ENCODE peak calls at places on chromosomes 11 and 22, in eight cellular contexts. One of them, this sample, is unnamed.

GRCh38 chr11:134532176-134532920 is 120.3 kb upstream of the B3GAT1 start:
- DNase-seq in tibial nerve: no peak
- DNase-seq in effector memory CD4-positive, alpha-beta T cell: no peak
- DNase-seq in A549: no peak
- DNase-seq in spleen: peak
- DNase-seq in CD8-positive, alpha-beta memory T cell: no peak
- DNase-seq in CD8-positive, alpha-beta T cell: peak
- DNase-seq in fibroblast of lung: no peak
- DNase-seq in this sample: no peak

GRCh38 chr11:134800130-134800529 is 388.1 kb upstream of the B3GAT1 start:
- DNase-seq in tibial nerve: no peak
- DNase-seq in effector memory CD4-positive, alpha-beta T cell: no peak
- DNase-seq in A549: no peak
- DNase-seq in spleen: no peak
- DNase-seq in CD8-positive, alpha-beta memory T cell: no peak
- DNase-seq in CD8-positive, alpha-beta T cell: no peak
- DNase-seq in fibroblast of lung: no peak
- DNase-seq in this sample: no peak

GRCh38 chr22:32926600-32926999 is 125.1 kb downstream of the TIMP3 start:
- DNase-seq in tibial nerve: peak
- DNase-seq in effector memory CD4-positive, alpha-beta T cell: no peak
- DNase-seq in A549: peak
- DNase-seq in spleen: no peak
- DNase-seq in CD8-positive, alpha-beta memory T cell: no peak
- DNase-seq in CD8-positive, alpha-beta T cell: no peak
- DNase-seq in fibroblast of lung: peak
- DNase-seq in this sample: no peak

GRCh38 chr22:24271406-24271760 is 752 bp downstream of the SPECC1L start:
- DNase-seq in tibial nerve: peak
- DNase-seq in effector memory CD4-positive, alpha-beta T cell: no peak
- DNase-seq in A549: peak
- DNase-seq in spleen: no peak
- DNase-seq in CD8-positive, alpha-beta memory T cell: no peak
- DNase-seq in CD8-positive, alpha-beta T cell: no peak
- DNase-seq in fibroblast of lung: peak
- DNase-seq in this sample: no peak

GRCh38 chr22:50469377-50470305 is 5.2 kb downstream of the SBF1 start:
- DNase-seq in tibial nerve: peak
- DNase-seq in effector memory CD4-positive, alpha-beta T cell: peak
- DNase-seq in A549: no peak
- DNase-seq in spleen: peak
- DNase-seq in CD8-positive, alpha-beta memory T cell: peak
- DNase-seq in CD8-positive, alpha-beta T cell: peak
- DNase-seq in fibroblast of lung: peak
- DNase-seq in this sample: no peak

GRCh38 chr11:19777342-19778102 is 64.9 kb downstream of the NAV2 start:
- DNase-seq in tibial nerve: no peak
- DNase-seq in effector memory CD4-positive, alpha-beta T cell: no peak
- DNase-seq in A549: peak
- DNase-seq in spleen: no peak
- DNase-seq in CD8-positive, alpha-beta memory T cell: no peak
- DNase-seq in CD8-positive, alpha-beta T cell: no peak
- DNase-seq in fibroblast of lung: peak
- DNase-seq in this sample: no peak

GRCh38 chr11:126265801-126266200 is 2.9 kb downstream of the SRPRA start:
- DNase-seq in tibial nerve: no peak
- DNase-seq in effector memory CD4-positive, alpha-beta T cell: no peak
- DNase-seq in A549: peak
- DNase-seq in spleen: no peak
- DNase-seq in CD8-positive, alpha-beta memory T cell: no peak
- DNase-seq in CD8-positive, alpha-beta T cell: no peak
- DNase-seq in fibroblast of lung: peak
- DNase-seq in this sample: no peak

GRCh38 chr11:46907606-46908005 is 10.7 kb downstream of the LRP4 start:
- DNase-seq in tibial nerve: no peak
- DNase-seq in effector memory CD4-positive, alpha-beta T cell: no peak
- DNase-seq in A549: no peak
- DNase-seq in spleen: no peak
- DNase-seq in CD8-positive, alpha-beta memory T cell: no peak
- DNase-seq in CD8-positive, alpha-beta T cell: no peak
- DNase-seq in fibroblast of lung: no peak
- DNase-seq in this sample: no peak

GRCh38 chr11:36619502-36619901 is 21.5 kb upstream of the RAG2 start:
- DNase-seq in tibial nerve: no peak
- DNase-seq in effector memory CD4-positive, alpha-beta T cell: no peak
- DNase-seq in A549: no peak
- DNase-seq in spleen: no peak
- DNase-seq in CD8-positive, alpha-beta memory T cell: no peak
- DNase-seq in CD8-positive, alpha-beta T cell: no peak
- DNase-seq in fibroblast of lung: no peak
- DNase-seq in this sample: no peak

GRCh38 chr22:39545310-39546063 is 12.9 kb upstream of the RPS19BP1 start:
- DNase-seq in tibial nerve: no peak
- DNase-seq in effector memory CD4-positive, alpha-beta T cell: peak
- DNase-seq in A549: no peak
- DNase-seq in spleen: no peak
- DNase-seq in CD8-positive, alpha-beta memory T cell: peak
- DNase-seq in CD8-positive, alpha-beta T cell: peak
- DNase-seq in fibroblast of lung: peak
- DNase-seq in this sample: no peak

GRCh38 chr11:112886707-112887370 is 74.4 kb upstream of the NCAM1 start:
- DNase-seq in tibial nerve: no peak
- DNase-seq in effector memory CD4-positive, alpha-beta T cell: no peak
- DNase-seq in A549: no peak
- DNase-seq in spleen: no peak
- DNase-seq in CD8-positive, alpha-beta memory T cell: no peak
- DNase-seq in CD8-positive, alpha-beta T cell: no peak
- DNase-seq in fibroblast of lung: no peak
- DNase-seq in this sample: no peak

GRCh38 chr11:76141901-76142300 is 64.4 kb downstream of the WNT11 start:
- DNase-seq in tibial nerve: no peak
- DNase-seq in effector memory CD4-positive, alpha-beta T cell: no peak
- DNase-seq in A549: no peak
- DNase-seq in spleen: no peak
- DNase-seq in CD8-positive, alpha-beta memory T cell: no peak
- DNase-seq in CD8-positive, alpha-beta T cell: no peak
- DNase-seq in fibroblast of lung: no peak
- DNase-seq in this sample: no peak

GRCh38 chr22:24413726-24414385 is 13.5 kb upstream of the ADORA2A start:
- DNase-seq in tibial nerve: no peak
- DNase-seq in effector memory CD4-positive, alpha-beta T cell: no peak
- DNase-seq in A549: no peak
- DNase-seq in spleen: no peak
- DNase-seq in CD8-positive, alpha-beta memory T cell: no peak
- DNase-seq in CD8-positive, alpha-beta T cell: no peak
- DNase-seq in fibroblast of lung: no peak
- DNase-seq in this sample: no peak

GRCh38 chr11:95576149-95576851 is 213.3 kb downstream of the FAM76B start:
- DNase-seq in tibial nerve: no peak
- DNase-seq in effector memory CD4-positive, alpha-beta T cell: no peak
- DNase-seq in A549: no peak
- DNase-seq in spleen: no peak
- DNase-seq in CD8-positive, alpha-beta memory T cell: no peak
- DNase-seq in CD8-positive, alpha-beta T cell: no peak
- DNase-seq in fibroblast of lung: peak
- DNase-seq in this sample: no peak

GRCh38 chr11:110430267-110431211 is 791 bp downstream of the FDX1 start:
- DNase-seq in tibial nerve: no peak
- DNase-seq in effector memory CD4-positive, alpha-beta T cell: no peak
- DNase-seq in A549: no peak
- DNase-seq in spleen: no peak
- DNase-seq in CD8-positive, alpha-beta memory T cell: peak
- DNase-seq in CD8-positive, alpha-beta T cell: peak
- DNase-seq in fibroblast of lung: peak
- DNase-seq in this sample: peak

GRCh38 chr11:134592391-134592990 is 180.4 kb upstream of the B3GAT1 start:
- DNase-seq in tibial nerve: no peak
- DNase-seq in effector memory CD4-positive, alpha-beta T cell: no peak
- DNase-seq in A549: peak
- DNase-seq in spleen: no peak
- DNase-seq in CD8-positive, alpha-beta memory T cell: peak
- DNase-seq in CD8-positive, alpha-beta T cell: peak
- DNase-seq in fibroblast of lung: no peak
- DNase-seq in this sample: no peak

GRCh38 chr11:3825473-3826154 is 15.1 kb downstream of the RHOG start:
- DNase-seq in tibial nerve: no peak
- DNase-seq in effector memory CD4-positive, alpha-beta T cell: no peak
- DNase-seq in A549: no peak
- DNase-seq in spleen: peak
- DNase-seq in CD8-positive, alpha-beta memory T cell: no peak
- DNase-seq in CD8-positive, alpha-beta T cell: no peak
- DNase-seq in fibroblast of lung: no peak
- DNase-seq in this sample: no peak

GRCh38 chr11:64935634-64936081 is at the start of gene GPHA2:
- DNase-seq in tibial nerve: no peak
- DNase-seq in effector memory CD4-positive, alpha-beta T cell: no peak
- DNase-seq in A549: no peak
- DNase-seq in spleen: no peak
- DNase-seq in CD8-positive, alpha-beta memory T cell: no peak
- DNase-seq in CD8-positive, alpha-beta T cell: no peak
- DNase-seq in fibroblast of lung: peak
- DNase-seq in this sample: no peak

DNA sequence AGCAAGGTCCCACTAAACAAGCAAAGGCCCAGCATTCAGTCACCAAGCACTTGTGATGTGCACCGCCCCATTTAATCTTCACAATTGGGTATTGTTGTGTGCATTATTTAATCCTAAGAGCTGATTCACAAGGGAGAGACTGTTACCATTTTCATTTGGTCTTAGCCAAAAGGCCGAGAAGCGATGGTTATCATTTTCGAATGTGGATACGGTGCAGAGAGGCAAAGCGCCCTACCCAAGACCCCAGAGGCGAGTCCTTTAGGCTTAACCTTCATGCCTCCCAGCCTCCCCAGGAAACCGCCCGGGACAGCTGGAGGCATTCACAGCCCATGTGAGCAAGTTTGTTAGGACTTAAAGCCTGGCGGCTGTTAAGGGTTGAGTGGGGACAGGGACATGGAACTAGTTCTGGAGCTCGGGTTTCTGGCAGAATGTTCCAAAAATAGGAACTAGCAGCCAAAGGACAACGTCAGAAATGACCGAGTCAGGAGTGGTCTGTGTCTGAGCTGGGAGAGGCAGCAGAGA is 13.0 kb upstream of the UPK3A start:
- DNase-seq in tibial nerve: peak
- DNase-seq in effector memory CD4-positive, alpha-beta T cell: no peak
- DNase-seq in A549: no peak
- DNase-seq in spleen: no peak
- DNase-seq in CD8-positive, alpha-beta memory T cell: no peak
- DNase-seq in CD8-positive, alpha-beta T cell: no peak
- DNase-seq in fibroblast of lung: peak
- DNase-seq in this sample: no peak
- H3K27ac ChIP-seq in tibial nerve: no peak
- H3K27ac ChIP-seq in effector memory CD4-positive, alpha-beta T cell: no peak
- H3K27ac ChIP-seq in A549: no peak
- H3K27ac ChIP-seq in spleen: peak
- H3K27ac ChIP-seq in CD8-positive, alpha-beta memory T cell: no peak
- H3K27ac ChIP-seq in CD8-positive, alpha-beta T cell: no peak
- H3K27ac ChIP-seq in fibroblast of lung: no peak
- H3K27ac ChIP-seq in this sample: peak

GRCh38 chr11:121067453-121067852 is 33.6 kb upstream of the TECTA start:
- DNase-seq in tibial nerve: no peak
- DNase-seq in effector memory CD4-positive, alpha-beta T cell: no peak
- DNase-seq in A549: peak
- DNase-seq in spleen: no peak
- DNase-seq in CD8-positive, alpha-beta memory T cell: no peak
- DNase-seq in CD8-positive, alpha-beta T cell: no peak
- DNase-seq in fibroblast of lung: peak
- DNase-seq in this sample: no peak

GRCh38 chr11:121068787-121069186 is 32.3 kb upstream of the TECTA start:
- DNase-seq in tibial nerve: no peak
- DNase-seq in effector memory CD4-positive, alpha-beta T cell: no peak
- DNase-seq in A549: no peak
- DNase-seq in spleen: no peak
- DNase-seq in CD8-positive, alpha-beta memory T cell: no peak
- DNase-seq in CD8-positive, alpha-beta T cell: no peak
- DNase-seq in fibroblast of lung: no peak
- DNase-seq in this sample: no peak

GRCh38 chr11:121070951-121071350 is 30.1 kb upstream of the TECTA start:
- DNase-seq in tibial nerve: no peak
- DNase-seq in effector memory CD4-positive, alpha-beta T cell: no peak
- DNase-seq in A549: no peak
- DNase-seq in spleen: no peak
- DNase-seq in CD8-positive, alpha-beta memory T cell: no peak
- DNase-seq in CD8-positive, alpha-beta T cell: no peak
- DNase-seq in fibroblast of lung: peak
- DNase-seq in this sample: no peak

GRCh38 chr11:121067912-121068652 is 33.0 kb upstream of the TECTA start:
- DNase-seq in tibial nerve: no peak
- DNase-seq in effector memory CD4-positive, alpha-beta T cell: no peak
- DNase-seq in A549: no peak
- DNase-seq in spleen: no peak
- DNase-seq in CD8-positive, alpha-beta memory T cell: no peak
- DNase-seq in CD8-positive, alpha-beta T cell: no peak
- DNase-seq in fibroblast of lung: peak
- DNase-seq in this sample: no peak

GRCh38 chr11:121071456-121072236 is 29.4 kb upstream of the TECTA start:
- DNase-seq in tibial nerve: no peak
- DNase-seq in effector memory CD4-positive, alpha-beta T cell: no peak
- DNase-seq in A549: no peak
- DNase-seq in spleen: no peak
- DNase-seq in CD8-positive, alpha-beta memory T cell: no peak
- DNase-seq in CD8-positive, alpha-beta T cell: no peak
- DNase-seq in fibroblast of lung: no peak
- DNase-seq in this sample: no peak
- H3K27ac ChIP-seq in tibial nerve: no peak
- H3K27ac ChIP-seq in effector memory CD4-positive, alpha-beta T cell: no peak
- H3K27ac ChIP-seq in A549: no peak
- H3K27ac ChIP-seq in spleen: no peak
- H3K27ac ChIP-seq in CD8-positive, alpha-beta memory T cell: no peak
- H3K27ac ChIP-seq in CD8-positive, alpha-beta T cell: no peak
- H3K27ac ChIP-seq in fibroblast of lung: no peak
- H3K27ac ChIP-seq in this sample: peak

GRCh38 chr11:15557831-15558230 is 443.1 kb downstream of the INSC start:
- DNase-seq in tibial nerve: no peak
- DNase-seq in effector memory CD4-positive, alpha-beta T cell: no peak
- DNase-seq in A549: no peak
- DNase-seq in spleen: no peak
- DNase-seq in CD8-positive, alpha-beta memory T cell: no peak
- DNase-seq in CD8-positive, alpha-beta T cell: no peak
- DNase-seq in fibroblast of lung: no peak
- DNase-seq in this sample: no peak
- H3K27ac ChIP-seq in tibial nerve: no peak
- H3K27ac ChIP-seq in effector memory CD4-positive, alpha-beta T cell: no peak
- H3K27ac ChIP-seq in A549: no peak
- H3K27ac ChIP-seq in spleen: no peak
- H3K27ac ChIP-seq in CD8-positive, alpha-beta memory T cell: no peak
- H3K27ac ChIP-seq in CD8-positive, alpha-beta T cell: no peak
- H3K27ac ChIP-seq in fibroblast of lung: no peak
- H3K27ac ChIP-seq in this sample: no peak

DNA sequence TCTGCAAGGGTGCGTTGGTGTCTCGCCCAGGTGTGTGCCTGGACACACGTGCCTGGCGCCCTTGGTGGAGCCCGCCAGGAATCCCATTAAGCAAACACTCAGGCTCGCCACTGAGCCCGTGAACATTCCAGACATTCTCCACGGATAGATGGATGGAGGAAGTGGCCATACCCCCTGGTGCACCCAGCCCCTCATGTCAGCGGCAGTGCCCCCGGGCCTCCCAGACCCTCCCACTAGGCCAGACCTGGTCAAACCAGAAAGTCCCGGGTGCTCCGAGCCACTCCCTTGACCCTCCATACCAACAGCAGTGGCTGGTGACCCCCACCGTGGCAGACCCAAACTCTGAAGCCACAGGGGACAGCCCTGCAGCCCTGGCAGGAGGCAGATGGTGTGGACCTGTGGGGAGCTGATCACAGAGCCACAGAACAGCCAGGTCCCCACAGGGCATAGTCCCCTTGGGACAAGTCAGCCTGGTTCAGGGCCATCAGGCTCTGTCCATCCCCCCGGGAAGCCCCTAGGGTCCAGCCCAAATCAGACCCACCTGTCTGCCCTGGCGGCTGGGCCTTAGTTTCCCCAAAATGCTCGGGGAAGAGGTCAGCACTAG is 1.9 kb downstream of the EPS8L2 start:
- DNase-seq in tibial nerve: no peak
- DNase-seq in effector memory CD4-positive, alpha-beta T cell: no peak
- DNase-seq in A549: no peak
- DNase-seq in spleen: no peak
- DNase-seq in CD8-positive, alpha-beta memory T cell: no peak
- DNase-seq in CD8-positive, alpha-beta T cell: no peak
- DNase-seq in fibroblast of lung: no peak
- DNase-seq in this sample: no peak
- H3K27ac ChIP-seq in tibial nerve: no peak
- H3K27ac ChIP-seq in effector memory CD4-positive, alpha-beta T cell: no peak
- H3K27ac ChIP-seq in A549: peak
- H3K27ac ChIP-seq in spleen: no peak
- H3K27ac ChIP-seq in CD8-positive, alpha-beta memory T cell: no peak
- H3K27ac ChIP-seq in CD8-positive, alpha-beta T cell: no peak
- H3K27ac ChIP-seq in fibroblast of lung: no peak
- H3K27ac ChIP-seq in this sample: no peak